ENCODE peak calls at places on chromosomes 12 and 14, in five cellular contexts. G is brain microvascular endothelial cell; A is uterus; P is HFFc6; W is CD8-positive, alpha-beta T cell. Z is an unnamed sample.

GRCh38 chr12:39272934-39273770 is 169.8 kb downstream of the KIF21A start:
- DNase-seq in G (peak), A (no peak), P (peak), W (no peak), Z (no peak)

GRCh38 chr12:88305491-88305890 is 163.4 kb downstream of the TMTC3 start:
- DNase-seq in G (no peak), A (no peak), P (no peak), W (no peak), Z (no peak)

GRCh38 chr12:12405882-12406281 is 49.0 kb downstream of the BORCS5 start:
- DNase-seq in G (no peak), A (peak), P (no peak), W (no peak), Z (no peak)

GRCh38 chr14:71538949-71539659 is 393.1 kb upstream of the RGS6 start:
- DNase-seq in G (no peak), A (no peak), P (no peak), W (no peak), Z (no peak)

GRCh38 chr14:53432378-53432802 is 279.3 kb upstream of the DDHD1 start:
- DNase-seq in G (peak), A (no peak), P (peak), W (no peak), Z (no peak)

GRCh38 chr14:90093942-90094595 is 32.3 kb downstream of the KCNK13 start:
- DNase-seq in G (peak), A (no peak), P (peak), W (no peak), Z (no peak)

GRCh38 chr12:98736352-98737326 is 91.5 kb downstream of the APAF1 start:
- DNase-seq in G (no peak), A (no peak), P (no peak), W (no peak), Z (no peak)

GRCh38 chr12:96006727-96007126 is 10.6 kb upstream of the HAL start:
- DNase-seq in G (no peak), A (no peak), P (no peak), W (no peak), Z (no peak)

GRCh38 chr14:104081951-104082464 is 3.5 kb upstream of the ASPG start:
- DNase-seq in G (no peak), A (no peak), P (no peak), W (no peak), Z (no peak)

GRCh38 chr12:20367731-20368652 is at the start of gene PDE3A:
- DNase-seq in G (peak), A (peak), P (peak), W (no peak), Z (no peak)
- TF ChIP-seq CTCF in G (peak), A (no peak), P (peak), W (no peak), Z (no peak)

GRCh38 chr14:79357307-79357706 is 854.0 kb downstream of the DIO2 start:
- DNase-seq in G (no peak), A (no peak), P (no peak), W (no peak), Z (no peak)

GRCh38 chr14:79352026-79352425 is 859.3 kb downstream of the DIO2 start:
- DNase-seq in G (no peak), A (no peak), P (no peak), W (no peak), Z (no peak)

GRCh38 chr14:79354336-79354735 is 857.0 kb downstream of the DIO2 start:
- DNase-seq in G (no peak), A (no peak), P (no peak), W (no peak), Z (no peak)

DNA sequence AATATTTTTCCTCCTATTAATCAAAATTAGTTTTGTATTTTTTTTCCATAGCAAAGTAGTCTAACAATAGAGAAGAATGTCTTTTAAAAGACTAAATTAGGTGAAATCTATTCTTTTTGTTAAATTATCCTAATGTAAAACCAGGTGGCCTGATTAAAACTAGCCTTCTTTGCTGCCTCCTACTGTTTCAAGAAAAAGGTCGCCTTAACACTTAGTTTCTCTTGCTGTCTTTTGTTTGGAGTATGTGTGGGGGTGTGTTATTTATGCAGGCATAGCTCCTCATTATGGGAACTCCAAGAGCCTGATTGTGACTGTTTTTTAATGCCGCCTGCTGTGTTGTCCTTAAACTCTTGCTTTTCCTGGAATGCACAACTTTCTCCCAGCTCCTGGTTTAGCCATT is 855.3 kb downstream of the DIO2 start:
- DNase-seq in G (no peak), A (no peak), P (no peak), W (no peak), Z (no peak)
- TF ChIP-seq CTCF in G (peak), A (no peak), P (peak), W (no peak), Z (no peak)

GRCh38 chr12:48980953-48981756 is 3.0 kb downstream of the WNT1 start:
- DNase-seq in G (no peak), A (no peak), P (no peak), W (peak), Z (no peak)
- TF ChIP-seq CTCF in G (peak), A (no peak), P (peak), W (no peak), Z (peak)

GRCh38 chr14:25833341-25834121 is 764.3 kb downstream of the NOVA1 start:
- DNase-seq in G (peak), A (peak), P (no peak), W (no peak), Z (no peak)
- TF ChIP-seq CTCF in G (peak), A (no peak), P (no peak), W (no peak), Z (no peak)

DNA sequence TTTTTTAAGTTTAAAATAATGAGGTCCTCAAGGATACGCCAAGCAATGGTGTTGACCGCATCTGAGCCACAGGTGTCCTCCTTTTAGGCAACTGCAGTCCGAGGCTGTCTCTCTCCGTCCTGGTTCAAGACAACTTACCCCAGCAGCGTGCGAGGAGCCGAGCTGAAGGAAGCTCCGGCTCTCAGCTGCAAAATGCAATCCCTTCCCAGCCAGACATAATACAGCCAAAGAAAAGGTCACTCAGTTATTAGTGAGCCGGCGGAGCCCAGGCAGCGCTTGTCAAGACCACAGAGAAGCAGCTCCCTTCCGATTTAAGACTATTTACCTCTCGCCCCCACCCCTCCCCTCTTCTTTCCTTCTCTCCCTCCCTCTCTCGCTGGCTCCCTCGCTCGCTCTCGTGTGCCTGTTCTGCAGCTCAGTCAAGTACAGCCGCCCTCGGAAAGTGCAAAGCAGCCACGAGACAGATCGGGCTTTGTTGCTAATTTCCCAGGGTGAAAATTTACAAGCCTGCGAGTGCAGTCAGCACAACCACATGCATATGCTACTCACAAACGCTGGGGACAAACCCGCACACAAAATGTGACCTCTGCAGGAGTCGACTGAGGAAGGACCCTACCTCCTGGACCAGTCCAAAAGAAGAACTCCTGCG is 363 bp upstream of the LMO3 start:
- DNase-seq in G (peak), A (peak), P (peak), W (no peak), Z (no peak)
- TF ChIP-seq CTCF in G (no peak), A (no peak), P (no peak), W (no peak), Z (no peak)

Z was measured in CD14-positive monocyte.